ENCODE peak calls at places on chromosomes 1 and 21, in nine cellular contexts. O, Z, W, L, E, C, X, Y and T are unnamed samples.

GRCh38 chr1:63368131-63368530 is 704 bp downstream of the ALG6 start:
- DNase-seq in O (no peak), Z (peak), W (no peak), L (no peak), E (no peak), C (no peak), X (peak), Y (no peak), T (no peak)

GRCh38 chr1:235783148-235783776 is 83.4 kb downstream of the LYST start:
- DNase-seq in O (no peak), Z (peak), W (peak), L (no peak), E (no peak), C (no peak), X (peak), Y (peak), T (no peak)

GRCh38 chr21:39022035-39022900 is 161.0 kb downstream of the PSMG1 start:
- DNase-seq in O (no peak), Z (no peak), W (no peak), L (no peak), E (no peak), C (no peak), X (no peak), Y (no peak), T (no peak)

GRCh38 chr1:27418326-27418761 is 25.9 kb downstream of the GPR3 start:
- DNase-seq in O (peak), Z (peak), W (peak), L (peak), E (peak), C (no peak), X (no peak), Y (no peak), T (peak)

GRCh38 chr21:16199539-16199938 is 469.8 kb downstream of the USP25 start:
- DNase-seq in O (no peak), Z (no peak), W (no peak), L (no peak), E (no peak), C (no peak), X (no peak), Y (no peak), T (no peak)

GRCh38 chr1:161702250-161702649 is 4.8 kb upstream of the FCRLA start:
- DNase-seq in O (peak), Z (no peak), W (no peak), L (no peak), E (no peak), C (no peak), X (no peak), Y (no peak), T (no peak)

GRCh38 chr1:34787461-34788420 is 5.1 kb upstream of the GJA4 start:
- DNase-seq in O (no peak), Z (no peak), W (no peak), L (no peak), E (no peak), C (no peak), X (peak), Y (peak), T (no peak)

GRCh38 chr1:190808035-190808434 is 330.4 kb upstream of the BRINP3 start:
- DNase-seq in O (no peak), Z (no peak), W (no peak), L (no peak), E (no peak), C (no peak), X (no peak), Y (no peak), T (no peak)

GRCh38 chr1:32753532-32754281 is 51.1 kb upstream of the SYNC start:
- DNase-seq in O (peak), Z (peak), W (no peak), L (peak), E (peak), C (no peak), X (peak), Y (peak), T (peak)

GRCh38 chr1:225868631-225869330 is 13.4 kb downstream of the TMEM63A start:
- DNase-seq in O (no peak), Z (no peak), W (no peak), L (no peak), E (no peak), C (no peak), X (no peak), Y (no peak), T (no peak)

GRCh38 chr1:32627596-32628162 is 22.7 kb downstream of the ZBTB8OS start:
- DNase-seq in O (no peak), Z (no peak), W (no peak), L (no peak), E (no peak), C (no peak), X (no peak), Y (no peak), T (no peak)

GRCh38 chr1:197269053-197269452 is 1.0 kb downstream of the CRB1 start:
- DNase-seq in O (no peak), Z (no peak), W (no peak), L (no peak), E (no peak), C (no peak), X (no peak), Y (peak), T (no peak)

GRCh38 chr1:180598333-180598979 is 33.4 kb upstream of the XPR1 start:
- DNase-seq in O (peak), Z (no peak), W (no peak), L (no peak), E (no peak), C (no peak), X (no peak), Y (peak), T (no peak)

GRCh38 chr1:206492589-206492988 is 14.7 kb upstream of the RASSF5 start:
- DNase-seq in O (no peak), Z (no peak), W (no peak), L (no peak), E (no peak), C (no peak), X (no peak), Y (no peak), T (no peak)

GRCh38 chr1:110873856-110874255 is 908 bp downstream of the CD53 start:
- DNase-seq in O (no peak), Z (no peak), W (no peak), L (no peak), E (no peak), C (no peak), X (no peak), Y (no peak), T (no peak)

GRCh38 chr21:32929633-32930038 is 96.1 kb upstream of the OLIG2 start:
- DNase-seq in O (no peak), Z (no peak), W (no peak), L (no peak), E (no peak), C (no peak), X (no peak), Y (no peak), T (no peak)

GRCh38 chr1:246931549-246932365 is at the start of gene AHCTF1:
- DNase-seq in O (peak), Z (peak), W (peak), L (peak), E (peak), C (peak), X (peak), Y (peak), T (peak)

GRCh38 chr1:183783342-183783741 is 21.6 kb upstream of the RGL1 start:
- DNase-seq in O (no peak), Z (no peak), W (no peak), L (no peak), E (no peak), C (no peak), X (no peak), Y (no peak), T (no peak)

GRCh38 chr1:21266119-21266774 is 24.0 kb downstream of the ECE1 start:
- DNase-seq in O (no peak), Z (no peak), W (no peak), L (no peak), E (no peak), C (no peak), X (no peak), Y (no peak), T (no peak)

GRCh38 chr1:76868916-76869315 is 1.6 kb downstream of the ST6GALNAC5 start:
- DNase-seq in O (no peak), Z (no peak), W (no peak), L (peak), E (no peak), C (no peak), X (peak), Y (peak), T (no peak)

GRCh38 chr1:41799723-41800122 is 119.0 kb downstream of the HIVEP3 start:
- DNase-seq in O (no peak), Z (peak), W (no peak), L (no peak), E (no peak), C (no peak), X (no peak), Y (no peak), T (no peak)

GRCh38 chr21:36949171-36950141 is 17.0 kb downstream of the HLCS start:
- DNase-seq in O (no peak), Z (peak), W (no peak), L (no peak), E (no peak), C (no peak), X (peak), Y (no peak), T (no peak)

GRCh38 chr1:204513117-204513716 is 3.0 kb upstream of the MDM4 start:
- DNase-seq in O (no peak), Z (no peak), W (no peak), L (no peak), E (no peak), C (no peak), X (no peak), Y (no peak), T (no peak)

GRCh38 chr1:67691712-67692111 is 6.7 kb downstream of the GADD45A start:
- DNase-seq in O (no peak), Z (no peak), W (no peak), L (no peak), E (no peak), C (no peak), X (no peak), Y (no peak), T (no peak)
- TF ChIP-seq CTCF in O (no peak), Z (no peak), W (no peak), L (no peak), E (no peak), C (no peak), X (no peak), Y (no peak), T (no peak)

GRCh38 chr1:233707906-233708292 is 94.0 kb downstream of the KCNK1 start:
- DNase-seq in O (no peak), Z (no peak), W (no peak), L (no peak), E (no peak), C (no peak), X (no peak), Y (no peak), T (peak)

GRCh38 chr1:233707153-233707905 is 93.4 kb downstream of the KCNK1 start:
- DNase-seq in O (peak), Z (peak), W (no peak), L (no peak), E (no peak), C (no peak), X (no peak), Y (no peak), T (peak)

GRCh38 chr1:233704882-233705723 is 91.2 kb downstream of the KCNK1 start:
- DNase-seq in O (no peak), Z (no peak), W (no peak), L (no peak), E (no peak), C (no peak), X (no peak), Y (no peak), T (no peak)

GRCh38 chr1:233700338-233700737 is 86.4 kb downstream of the KCNK1 start:
- DNase-seq in O (no peak), Z (no peak), W (no peak), L (no peak), E (no peak), C (no peak), X (no peak), Y (no peak), T (no peak)

GRCh38 chr1:233704125-233704881 is 90.4 kb downstream of the KCNK1 start:
- DNase-seq in O (no peak), Z (no peak), W (no peak), L (no peak), E (no peak), C (no peak), X (no peak), Y (no peak), T (no peak)
- H3K27ac ChIP-seq in O (no peak), Z (no peak), W (no peak), L (no peak), E (no peak), C (no peak), X (no peak), Y (no peak), T (peak)

DNA sequence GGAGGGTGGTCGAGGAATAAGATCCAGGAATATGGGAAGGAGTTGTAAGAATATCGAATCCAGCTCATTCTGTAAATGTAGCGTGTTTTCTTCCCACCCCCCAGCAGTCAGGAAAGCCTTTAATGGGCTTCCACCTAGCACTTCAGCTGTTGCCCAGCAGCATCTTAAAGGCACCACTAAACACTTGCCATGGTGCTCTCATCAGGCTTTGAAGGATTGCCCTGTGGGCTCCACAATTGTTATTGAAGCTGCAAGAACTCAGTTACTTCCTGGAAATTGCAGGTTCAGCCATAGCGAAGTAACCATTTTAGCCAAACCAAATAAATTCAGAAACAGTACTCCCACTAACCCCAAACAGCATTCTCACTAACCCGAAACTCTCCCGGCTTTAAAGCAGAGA is 511.2 kb downstream of the PLPP3 start:
- DNase-seq in O (no peak), Z (no peak), W (no peak), L (no peak), E (no peak), C (no peak), X (no peak), Y (no peak), T (no peak)
- TF ChIP-seq CTCF in O (no peak), Z (no peak), W (no peak), L (no peak), E (no peak), C (no peak), X (no peak), Y (no peak), T (no peak)

DNA sequence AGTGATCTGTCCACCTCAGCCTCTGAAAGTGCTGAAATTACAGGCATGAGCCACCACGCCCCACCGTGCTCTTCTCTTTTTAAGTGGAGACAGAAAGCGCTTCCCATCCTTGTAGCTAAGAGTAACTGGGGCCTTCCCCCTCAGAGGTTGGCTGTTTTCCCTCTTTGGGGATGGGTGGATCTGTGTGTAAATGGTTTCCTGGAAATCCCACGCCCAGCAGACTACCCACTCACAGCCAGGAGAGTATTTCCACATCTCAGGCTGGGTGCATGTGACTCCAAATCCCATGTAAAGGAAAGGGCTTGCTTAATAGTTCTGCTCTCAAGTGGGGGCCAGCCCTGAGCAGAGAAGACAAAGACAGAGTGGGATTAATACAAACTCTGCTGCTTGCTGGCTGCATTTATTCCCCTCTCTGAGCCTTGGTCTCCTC is 19.6 kb upstream of the TCEA3 start:
- DNase-seq in O (peak), Z (no peak), W (peak), L (peak), E (peak), C (peak), X (no peak), Y (no peak), T (peak)
- H3K27ac ChIP-seq in O (no peak), Z (peak), W (no peak), L (peak), E (no peak), C (peak), X (no peak), Y (no peak), T (peak)

DNA sequence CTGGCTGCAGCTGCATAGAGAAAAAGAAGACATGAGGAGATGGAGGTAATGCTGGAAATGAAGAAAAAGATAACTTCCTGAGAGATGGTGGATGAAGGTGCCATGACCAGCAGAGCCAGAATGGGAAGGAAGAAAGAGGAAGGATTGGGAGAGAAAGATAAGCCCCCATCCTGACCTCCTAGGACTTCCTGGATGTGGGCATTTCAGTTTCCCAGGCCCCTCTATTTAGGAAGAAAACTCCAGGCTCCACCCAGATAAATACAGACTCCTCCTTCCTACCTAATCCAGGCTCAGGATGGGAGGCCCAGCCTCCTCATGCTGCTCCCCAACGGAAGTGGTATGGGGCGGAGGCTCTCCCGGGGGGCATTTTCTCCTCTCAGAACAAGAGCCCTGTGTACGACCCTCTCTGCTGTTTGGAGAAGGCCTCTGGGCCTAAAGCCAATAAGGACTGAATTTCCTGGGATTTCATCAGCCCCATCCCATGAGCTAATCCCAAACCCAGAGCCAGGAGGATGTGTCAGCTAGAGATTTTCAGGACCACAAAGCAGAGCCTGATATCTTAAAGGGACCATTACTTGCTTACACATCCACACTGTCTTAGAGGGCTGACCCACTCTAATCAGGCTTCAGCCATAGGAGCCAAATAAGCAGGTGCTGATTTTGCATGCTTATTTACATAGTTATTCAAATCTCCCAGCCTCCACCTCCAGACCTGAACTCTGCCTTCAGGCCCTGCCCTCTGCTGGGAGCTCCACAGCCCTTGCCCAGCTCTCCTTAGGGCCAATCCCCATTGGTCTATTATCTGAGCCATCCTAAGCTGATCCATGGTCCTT is 5.1 kb upstream of the ARHGEF2 start:
- DNase-seq in O (no peak), Z (peak), W (peak), L (no peak), E (peak), C (peak), X (peak), Y (peak), T (peak)
- TF ChIP-seq CTCF in O (no peak), Z (no peak), W (no peak), L (no peak), E (no peak), C (no peak), X (no peak), Y (no peak), T (no peak)

GRCh38 chr21:45556645-45557601 is 14.7 kb upstream of the SLC19A1 start:
- DNase-seq in O (no peak), Z (no peak), W (no peak), L (peak), E (no peak), C (no peak), X (no peak), Y (no peak), T (no peak)

GRCh38 chr21:45555251-45555556 is 13.0 kb upstream of the SLC19A1 start:
- DNase-seq in O (no peak), Z (peak), W (no peak), L (peak), E (no peak), C (no peak), X (no peak), Y (no peak), T (no peak)

GRCh38 chr21:45557611-45558043 is 15.4 kb upstream of the SLC19A1 start:
- DNase-seq in O (no peak), Z (no peak), W (no peak), L (no peak), E (no peak), C (no peak), X (no peak), Y (no peak), T (no peak)

GRCh38 chr21:45555557-45556301 is 13.5 kb upstream of the SLC19A1 start:
- DNase-seq in O (peak), Z (peak), W (peak), L (peak), E (peak), C (peak), X (peak), Y (peak), T (peak)

GRCh38 chr21:45556302-45556644 is 14.0 kb upstream of the SLC19A1 start:
- DNase-seq in O (no peak), Z (no peak), W (no peak), L (no peak), E (no peak), C (no peak), X (no peak), Y (no peak), T (no peak)
- H3K27ac ChIP-seq in O (no peak), Z (peak), W (no peak), L (peak), E (peak), C (no peak), X (no peak), Y (no peak), T (peak)